ENCODE peak calls at places on chromosomes 12 and 14, in ten cellular contexts. One of them, this sample, is unnamed.
A peak's percentile ranks its signal among the peaks of the same experiment; 100 is the strongest.

GRCh38 chr14:104979758-104980591 is 1.8 kb upstream of the AHNAK2 start:
- DNase-seq in endothelial cell: no peak
- DNase-seq in thoracic aorta: no peak
- DNase-seq in GM13977: no peak
- DNase-seq in GM23338: no peak
- DNase-seq in PC-9: peak; percentile 80
- DNase-seq in AG04449: no peak
- DNase-seq in GM12865: no peak
- DNase-seq in hepatocyte: peak; percentile 39
- DNase-seq in cardiac fibroblast: peak; percentile 60
- DNase-seq in this sample: no peak

GRCh38 chr12:50732591-50732990 is 31.3 kb upstream of the ATF1 start:
- DNase-seq in GM23338: no peak
- DNase-seq in PC-9: peak; percentile 47
- DNase-seq in AG04449: peak; percentile 52
- DNase-seq in GM13977: no peak
- DNase-seq in GM12865: no peak
- DNase-seq in thoracic aorta: no peak
- DNase-seq in hepatocyte: no peak
- DNase-seq in cardiac fibroblast: peak; percentile 81
- DNase-seq in endothelial cell: no peak
- DNase-seq in this sample: no peak

GRCh38 chr14:76352639-76353281 is 23.2 kb upstream of the ESRRB start:
- DNase-seq in endothelial cell: peak; percentile 89
- DNase-seq in hepatocyte: peak; percentile 84
- DNase-seq in PC-9: peak; percentile 44
- DNase-seq in thoracic aorta: no peak
- DNase-seq in GM12865: peak; percentile 63
- DNase-seq in cardiac fibroblast: peak; percentile 51
- DNase-seq in GM13977: peak; percentile 84
- DNase-seq in AG04449: no peak
- DNase-seq in GM23338: peak; percentile 93
- DNase-seq in this sample: peak; percentile 33

GRCh38 chr14:54532111-54533012 is 22.7 kb downstream of the CGRRF1 start:
- DNase-seq in thoracic aorta: no peak
- DNase-seq in GM12865: peak; percentile 81
- DNase-seq in PC-9: no peak
- DNase-seq in GM23338: no peak
- DNase-seq in AG04449: no peak
- DNase-seq in GM13977: peak; percentile 38
- DNase-seq in cardiac fibroblast: no peak
- DNase-seq in hepatocyte: no peak
- DNase-seq in endothelial cell: no peak
- DNase-seq in this sample: no peak

GRCh38 chr12:58067610-58068387 is 126.4 kb downstream of the ATP23 start:
- DNase-seq in cardiac fibroblast: peak; percentile 22
- DNase-seq in hepatocyte: no peak
- DNase-seq in PC-9: peak; percentile 22
- DNase-seq in AG04449: peak; percentile 71
- DNase-seq in GM12865: no peak
- DNase-seq in GM23338: no peak
- DNase-seq in endothelial cell: no peak
- DNase-seq in GM13977: no peak
- DNase-seq in thoracic aorta: no peak
- DNase-seq in this sample: no peak

GRCh38 chr12:69936214-69936731 is 111.2 kb downstream of the MYRFL start:
- DNase-seq in cardiac fibroblast: no peak
- DNase-seq in hepatocyte: peak; percentile 40
- DNase-seq in GM13977: no peak
- DNase-seq in AG04449: no peak
- DNase-seq in thoracic aorta: no peak
- DNase-seq in PC-9: peak; percentile 67
- DNase-seq in GM23338: peak; percentile 92
- DNase-seq in GM12865: no peak
- DNase-seq in endothelial cell: no peak
- DNase-seq in this sample: no peak

GRCh38 chr14:67426161-67426560 is 14.2 kb upstream of the PLEK2 start:
- DNase-seq in PC-9: no peak
- DNase-seq in AG04449: no peak
- DNase-seq in hepatocyte: no peak
- DNase-seq in thoracic aorta: no peak
- DNase-seq in GM23338: no peak
- DNase-seq in cardiac fibroblast: no peak
- DNase-seq in GM13977: no peak
- DNase-seq in GM12865: no peak
- DNase-seq in endothelial cell: no peak
- DNase-seq in this sample: no peak

GRCh38 chr12:54439521-54440255 is 20.6 kb upstream of the ITGA5 start:
- DNase-seq in endothelial cell: no peak
- DNase-seq in PC-9: no peak
- DNase-seq in AG04449: peak; percentile 71
- DNase-seq in cardiac fibroblast: peak; percentile 85
- DNase-seq in GM12865: peak; percentile 49
- DNase-seq in GM23338: peak; percentile 76
- DNase-seq in GM13977: peak; percentile 67
- DNase-seq in thoracic aorta: no peak
- DNase-seq in hepatocyte: peak; percentile 67
- DNase-seq in this sample: no peak

GRCh38 chr12:117921922-117922777 is 46.6 kb downstream of the KSR2 start:
- DNase-seq in thoracic aorta: no peak
- DNase-seq in GM23338: no peak
- DNase-seq in endothelial cell: no peak
- DNase-seq in GM13977: no peak
- DNase-seq in hepatocyte: no peak
- DNase-seq in GM12865: no peak
- DNase-seq in cardiac fibroblast: no peak
- DNase-seq in AG04449: no peak
- DNase-seq in PC-9: no peak
- DNase-seq in this sample: no peak

GRCh38 chr12:116861331-116861730 is 19.9 kb downstream of the HRK start:
- DNase-seq in GM13977: peak; percentile 73
- DNase-seq in GM12865: peak; percentile 78
- DNase-seq in endothelial cell: no peak
- DNase-seq in PC-9: no peak
- DNase-seq in GM23338: no peak
- DNase-seq in thoracic aorta: no peak
- DNase-seq in AG04449: peak; percentile 71
- DNase-seq in hepatocyte: peak; percentile 49
- DNase-seq in cardiac fibroblast: peak; percentile 61
- DNase-seq in this sample: peak; percentile 36

GRCh38 chr12:122413516-122414404 is 8.7 kb downstream of the CLIP1 start:
- DNase-seq in PC-9: no peak
- DNase-seq in hepatocyte: no peak
- DNase-seq in GM13977: no peak
- DNase-seq in AG04449: no peak
- DNase-seq in GM12865: peak; percentile 39
- DNase-seq in endothelial cell: no peak
- DNase-seq in thoracic aorta: no peak
- DNase-seq in GM23338: no peak
- DNase-seq in cardiac fibroblast: peak; percentile 28
- DNase-seq in this sample: no peak

GRCh38 chr12:87425942-87426554 is 603.2 kb downstream of the C12orf50 start:
- DNase-seq in GM23338: peak; percentile 2
- DNase-seq in thoracic aorta: no peak
- DNase-seq in GM13977: no peak
- DNase-seq in GM12865: no peak
- DNase-seq in cardiac fibroblast: no peak
- DNase-seq in AG04449: no peak
- DNase-seq in hepatocyte: no peak
- DNase-seq in PC-9: no peak
- DNase-seq in endothelial cell: no peak
- DNase-seq in this sample: no peak

GRCh38 chr14:61565836-61566536 is 129.3 kb upstream of the HIF1A start:
- DNase-seq in GM12865: no peak
- DNase-seq in thoracic aorta: no peak
- DNase-seq in PC-9: no peak
- DNase-seq in GM13977: no peak
- DNase-seq in hepatocyte: no peak
- DNase-seq in AG04449: peak; percentile 87
- DNase-seq in GM23338: no peak
- DNase-seq in endothelial cell: no peak
- DNase-seq in cardiac fibroblast: peak; percentile 95
- DNase-seq in this sample: no peak

GRCh38 chr12:105504286-105504685 is 173.8 kb downstream of the C12orf75 start:
- DNase-seq in GM12865: peak; percentile 37
- DNase-seq in PC-9: no peak
- DNase-seq in cardiac fibroblast: no peak
- DNase-seq in GM13977: no peak
- DNase-seq in hepatocyte: no peak
- DNase-seq in AG04449: no peak
- DNase-seq in GM23338: peak; percentile 35
- DNase-seq in thoracic aorta: no peak
- DNase-seq in endothelial cell: no peak
- DNase-seq in this sample: no peak

GRCh38 chr14:57897148-57897547 is 31.3 kb upstream of the SLC35F4 start:
- DNase-seq in hepatocyte: no peak
- DNase-seq in PC-9: no peak
- DNase-seq in endothelial cell: no peak
- DNase-seq in GM12865: no peak
- DNase-seq in thoracic aorta: no peak
- DNase-seq in GM13977: no peak
- DNase-seq in cardiac fibroblast: no peak
- DNase-seq in AG04449: no peak
- DNase-seq in GM23338: no peak
- DNase-seq in this sample: no peak

GRCh38 chr12:71392521-71393145 is 47.0 kb upstream of the LGR5 start:
- DNase-seq in thoracic aorta: no peak
- DNase-seq in GM13977: peak; percentile 66
- DNase-seq in hepatocyte: peak; percentile 80
- DNase-seq in cardiac fibroblast: peak; percentile 88
- DNase-seq in endothelial cell: no peak
- DNase-seq in AG04449: peak; percentile 50
- DNase-seq in PC-9: peak; percentile 5
- DNase-seq in GM12865: peak; percentile 73
- DNase-seq in GM23338: peak; percentile 88
- DNase-seq in this sample: no peak
- TF ChIP-seq CTCF in thoracic aorta: peak; percentile 76
- TF ChIP-seq CTCF in GM13977: peak; percentile 73
- TF ChIP-seq CTCF in hepatocyte: peak; percentile 68
- TF ChIP-seq CTCF in cardiac fibroblast: peak; percentile 82
- TF ChIP-seq CTCF in endothelial cell: peak; percentile 90
- TF ChIP-seq CTCF in AG04449: peak; percentile 81
- TF ChIP-seq CTCF in PC-9: peak; percentile 86
- TF ChIP-seq CTCF in GM12865: peak; percentile 83
- TF ChIP-seq CTCF in GM23338: peak; percentile 84
- TF ChIP-seq CTCF in this sample: peak; percentile 65

GRCh38 chr12:95848575-95849388 is 10.0 kb upstream of the SNRPF start:
- DNase-seq in GM13977: no peak
- DNase-seq in cardiac fibroblast: peak; percentile 61
- DNase-seq in GM12865: no peak
- DNase-seq in GM23338: peak; percentile 56
- DNase-seq in PC-9: peak; percentile 36
- DNase-seq in AG04449: no peak
- DNase-seq in endothelial cell: peak; percentile 16
- DNase-seq in hepatocyte: peak; percentile 26
- DNase-seq in thoracic aorta: no peak
- DNase-seq in this sample: no peak
- TF ChIP-seq CTCF in GM13977: peak; percentile 20
- TF ChIP-seq CTCF in cardiac fibroblast: peak; percentile 18
- TF ChIP-seq CTCF in GM12865: no peak
- TF ChIP-seq CTCF in GM23338: peak; percentile 40
- TF ChIP-seq CTCF in PC-9: peak; percentile 65
- TF ChIP-seq CTCF in AG04449: peak; percentile 13
- TF ChIP-seq CTCF in endothelial cell: no peak
- TF ChIP-seq CTCF in hepatocyte: peak; percentile 47
- TF ChIP-seq CTCF in thoracic aorta: no peak
- TF ChIP-seq CTCF in this sample: no peak

DNA sequence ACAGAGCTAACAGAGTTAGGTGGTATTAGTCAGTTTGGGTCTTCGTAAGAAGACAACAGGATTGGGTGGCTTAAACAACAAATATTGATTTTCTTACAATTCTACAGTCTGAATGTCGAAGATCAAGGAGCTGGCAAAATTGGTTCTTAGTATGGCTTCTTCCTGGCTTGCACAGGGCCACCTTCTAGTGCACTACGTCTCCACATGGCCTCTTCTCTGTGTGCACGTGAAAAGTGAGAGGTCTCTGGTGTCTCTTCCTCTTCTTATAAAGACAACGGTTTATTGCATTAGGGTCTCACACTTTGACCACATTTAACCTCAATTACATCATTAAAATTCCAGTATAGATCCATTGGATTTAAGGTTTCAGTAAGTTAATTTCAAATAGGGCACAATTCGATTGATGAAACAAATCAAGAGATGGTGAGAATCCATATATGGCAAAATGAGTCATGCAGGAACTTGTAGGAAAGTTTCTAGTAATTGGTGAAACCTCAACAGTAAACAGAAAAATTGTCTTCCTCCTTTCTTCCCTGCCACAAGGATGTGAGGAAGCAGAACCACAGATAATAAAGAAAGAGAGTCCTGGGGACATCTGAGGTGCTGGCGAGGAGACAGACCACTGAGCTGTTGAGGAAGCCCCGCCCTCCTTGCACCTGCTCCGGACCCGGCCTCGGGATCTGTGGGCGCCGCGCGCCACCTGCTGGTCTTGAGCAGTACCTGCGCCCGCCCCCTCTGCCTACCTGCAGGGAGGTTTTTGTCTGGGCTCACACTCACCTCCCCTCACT is 846.7 kb downstream of the TMEM121 start:
- DNase-seq in cardiac fibroblast: no peak
- DNase-seq in GM13977: peak; percentile 72
- DNase-seq in GM12865: peak; percentile 80
- DNase-seq in thoracic aorta: no peak
- DNase-seq in endothelial cell: no peak
- DNase-seq in AG04449: no peak
- DNase-seq in GM23338: peak; percentile 33
- DNase-seq in hepatocyte: no peak
- DNase-seq in PC-9: peak; percentile 43
- DNase-seq in this sample: peak; percentile 67
- TF ChIP-seq CTCF in cardiac fibroblast: peak; percentile 26
- TF ChIP-seq CTCF in GM13977: peak; percentile 97
- TF ChIP-seq CTCF in GM12865: peak; percentile 76
- TF ChIP-seq CTCF in thoracic aorta: peak; percentile 9
- TF ChIP-seq CTCF in endothelial cell: peak; percentile 15
- TF ChIP-seq CTCF in AG04449: no peak
- TF ChIP-seq CTCF in GM23338: peak; percentile 45
- TF ChIP-seq CTCF in hepatocyte: no peak
- TF ChIP-seq CTCF in PC-9: peak; percentile 78
- TF ChIP-seq CTCF in this sample: peak; percentile 96

DNA sequence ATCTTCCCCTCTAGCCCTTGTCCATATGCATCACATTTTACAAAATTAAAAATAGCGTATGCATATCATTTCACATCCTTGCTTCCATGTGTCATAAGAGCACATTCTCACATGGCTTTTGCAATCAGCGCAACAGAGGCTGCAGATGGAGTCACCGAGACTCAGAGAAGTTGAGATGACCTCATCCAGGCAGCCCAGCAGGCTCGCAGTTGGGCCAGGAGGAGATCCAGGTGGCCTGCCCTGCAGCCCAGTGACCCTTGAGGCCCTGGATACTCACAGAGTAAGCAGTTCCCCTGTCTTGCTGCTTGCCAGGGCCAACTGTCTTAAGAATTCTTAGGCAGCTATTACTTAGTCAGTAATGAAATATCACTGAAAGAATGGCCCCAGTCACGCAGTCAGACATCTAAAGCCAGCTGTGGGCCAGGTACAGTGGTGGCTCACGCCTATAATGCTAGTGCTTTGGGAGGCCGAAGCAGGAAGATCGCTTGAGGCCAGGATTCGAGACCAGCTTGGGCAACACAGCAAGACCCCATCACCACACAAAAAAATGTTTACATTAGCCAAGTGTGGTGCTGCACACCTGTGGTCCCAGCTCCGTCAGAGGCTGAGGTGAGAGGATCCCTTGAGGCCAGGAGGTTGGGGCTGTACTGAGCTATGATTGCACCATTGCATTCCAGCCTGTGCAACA is 9.1 kb downstream of the CAMKK2 start:
- DNase-seq in cardiac fibroblast: peak; percentile 21
- DNase-seq in GM13977: no peak
- DNase-seq in GM23338: no peak
- DNase-seq in thoracic aorta: no peak
- DNase-seq in hepatocyte: no peak
- DNase-seq in AG04449: no peak
- DNase-seq in GM12865: no peak
- DNase-seq in endothelial cell: no peak
- DNase-seq in PC-9: no peak
- DNase-seq in this sample: no peak
- TF ChIP-seq CTCF in cardiac fibroblast: no peak
- TF ChIP-seq CTCF in GM13977: no peak
- TF ChIP-seq CTCF in GM23338: no peak
- TF ChIP-seq CTCF in thoracic aorta: no peak
- TF ChIP-seq CTCF in hepatocyte: no peak
- TF ChIP-seq CTCF in AG04449: no peak
- TF ChIP-seq CTCF in GM12865: no peak
- TF ChIP-seq CTCF in endothelial cell: no peak
- TF ChIP-seq CTCF in PC-9: no peak
- TF ChIP-seq CTCF in this sample: no peak

This sample was measured in CD4-positive, alpha-beta T cell.